ENCODE peak calls at places on chromosomes 7 and 10, in six cellular contexts. Y is A673, D is uterus, L is GM13976, X is AG09309, C is thyroid gland. K is an unnamed sample.

GRCh38 chr7:47314728-47315601 is 266.9 kb downstream of the TNS3 start:
- DNase-seq in C (no peak), D (no peak), X (peak), L (no peak), Y (no peak), K (no peak)

GRCh38 chr7:13988765-13989137 is 715 bp downstream of the ETV1 start:
- DNase-seq in Y (peak), X (no peak), C (peak), D (no peak), L (no peak), K (peak)

GRCh38 chr7:25860882-25861228 is 291.1 kb upstream of the NFE2L3 start:
- DNase-seq in Y (no peak), D (no peak), X (no peak), L (no peak), C (no peak), K (no peak)

GRCh38 chr7:50505553-50505952 is 55.4 kb upstream of the FIGNL1 start:
- DNase-seq in Y (no peak), D (no peak), C (no peak), L (no peak), X (no peak), K (no peak)

GRCh38 chr7:85719981-85720963 is 533.4 kb upstream of the SEMA3D start:
- DNase-seq in D (no peak), X (peak), L (no peak), C (no peak), Y (no peak), K (no peak)

GRCh38 chr7:143434660-143435059 is 8.6 kb upstream of the TAS2R60 start:
- DNase-seq in L (no peak), X (no peak), C (peak), Y (peak), D (no peak), K (peak)

GRCh38 chr7:145293793-145294153 is 457.9 kb upstream of the TPK1 start:
- DNase-seq in X (no peak), D (no peak), L (no peak), C (no peak), Y (no peak), K (no peak)

GRCh38 chr10:103086261-103086660 is 106.8 kb downstream of the NT5C2 start:
- DNase-seq in Y (no peak), C (no peak), X (no peak), D (no peak), L (no peak), K (no peak)

GRCh38 chr10:15333909-15334649 is 37.0 kb downstream of the FAM171A1 start:
- DNase-seq in C (no peak), Y (no peak), L (no peak), D (no peak), X (no peak), K (no peak)

GRCh38 chr10:12191715-12192114 is 4.0 kb downstream of the NUDT5 start:
- DNase-seq in D (no peak), Y (no peak), L (no peak), X (no peak), C (no peak), K (no peak)

GRCh38 chr7:92835140-92835850 is 1.1 kb downstream of the CDK6 start:
- DNase-seq in D (peak), L (peak), X (no peak), C (peak), Y (peak), K (peak)

GRCh38 chr7:26735976-26736600 is 128.3 kb downstream of the SKAP2 start:
- DNase-seq in L (no peak), D (no peak), Y (no peak), C (no peak), X (no peak), K (no peak)

GRCh38 chr7:114789942-114790341 is 132.0 kb upstream of the MDFIC start:
- DNase-seq in Y (no peak), D (no peak), C (no peak), X (peak), L (no peak), K (no peak)

GRCh38 chr7:34622771-34623250 is 35.2 kb upstream of the NPSR1 start:
- DNase-seq in L (no peak), X (no peak), C (no peak), Y (no peak), D (no peak), K (no peak)

GRCh38 chr7:70415179-70415972 is 716.6 kb upstream of the GALNT17 start:
- DNase-seq in L (peak), Y (no peak), D (no peak), C (no peak), X (no peak), K (no peak)

GRCh38 chr7:120760050-120760449 is 97.9 kb downstream of the TSPAN12 start:
- DNase-seq in C (no peak), L (peak), Y (no peak), X (no peak), D (no peak), K (no peak)

GRCh38 chr10:13961853-13962252 is 368.9 kb downstream of the FRMD4A start:
- DNase-seq in C (no peak), Y (no peak), L (no peak), X (no peak), D (no peak), K (no peak)
- TF ChIP-seq CTCF in C (no peak), Y (no peak), L (no peak), X (no peak), D (no peak), K (no peak)

DNA sequence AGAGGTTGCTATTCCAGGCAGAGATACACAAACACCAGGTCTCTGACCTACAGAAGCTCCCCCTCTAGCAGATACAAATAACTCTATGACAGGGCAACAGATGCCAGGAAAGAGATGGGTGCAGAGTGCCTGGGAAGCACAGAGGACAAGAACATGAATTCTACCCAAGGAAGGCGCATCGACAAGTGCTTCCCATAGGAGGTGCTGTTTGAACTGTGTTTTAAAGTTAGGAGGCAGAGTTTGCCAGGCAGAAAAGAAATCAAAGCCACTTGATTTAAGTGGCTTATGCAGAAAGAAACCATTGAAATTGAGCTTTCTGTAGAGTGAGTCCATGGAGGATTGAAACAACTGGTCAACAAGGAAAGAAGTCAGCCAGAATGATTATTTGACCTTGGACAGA is 35.3 kb upstream of the EGR2 start:
- DNase-seq in L (no peak), D (no peak), C (no peak), Y (peak), X (no peak), K (no peak)
- TF ChIP-seq CTCF in L (peak), D (no peak), C (no peak), Y (peak), X (peak), K (no peak)

GRCh38 chr7:142030294-142030693 is 34.6 kb downstream of the MGAM start:
- DNase-seq in C (no peak), X (no peak), D (no peak), Y (no peak), L (no peak), K (no peak)
- TF ChIP-seq CTCF in C (no peak), X (no peak), D (no peak), Y (no peak), L (no peak), K (no peak)

GRCh38 chr10:5283305-5284158 is 81.2 kb upstream of the UCN3 start:
- DNase-seq in X (no peak), Y (peak), C (peak), L (no peak), D (peak), K (peak)
- TF ChIP-seq CTCF in X (peak), Y (peak), C (no peak), L (peak), D (peak), K (peak)

DNA sequence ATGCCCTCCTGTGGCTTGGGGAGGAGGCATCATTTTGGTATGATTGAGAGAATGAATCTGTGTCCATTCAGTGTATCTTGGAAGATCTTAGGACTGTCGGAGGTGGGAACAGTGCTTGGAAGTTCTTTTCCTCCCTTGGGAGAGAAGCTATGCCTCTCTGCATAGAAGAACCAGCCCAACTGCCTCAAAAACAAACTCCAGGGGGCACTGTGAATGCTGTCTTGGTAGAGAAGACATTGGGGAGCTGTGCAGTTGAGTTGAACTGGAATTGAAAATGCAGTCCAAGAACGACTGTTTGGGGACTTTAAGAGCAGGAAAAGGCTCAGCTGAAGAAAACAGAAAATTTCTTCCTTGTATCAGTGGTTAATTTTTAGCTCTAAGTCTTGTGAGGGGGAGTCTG is 4.9 kb upstream of the GJD4 start:
- DNase-seq in D (no peak), Y (peak), C (no peak), X (no peak), L (no peak), K (no peak)
- TF ChIP-seq CTCF in D (no peak), Y (peak), C (no peak), X (peak), L (no peak), K (no peak)